ENCODE peak calls at places on chromosomes 16 and 17, in nine cellular contexts. I is Peyer's patch, K is tibial artery, E is mucosa of descending colon, X is aorta, V is left lung, S is heart right ventricle, Z is upper lobe of right lung, N is Panc1. F is an unnamed sample. For H3K4me1, the result is how much of the 10 kb centered on the place peaks cover.

GRCh38 chr16:1906846-1907165 is 11.4 kb downstream of the HS3ST6 start:
- DNase-seq in I (no peak), K (no peak), E (no peak), X (no peak), V (no peak), S (no peak), Z (no peak), N (no peak), F (no peak)

GRCh38 chr16:31071861-31072260 is 2.2 kb downstream of the ZNF668 start:
- DNase-seq in I (no peak), K (no peak), E (no peak), X (no peak), V (no peak), S (no peak), Z (no peak), N (no peak), F (no peak)

GRCh38 chr17:3894927-3895343 is 2.1 kb upstream of the CAMKK1 start:
- DNase-seq in I (no peak), K (no peak), E (no peak), X (no peak), V (peak), S (peak), Z (no peak), N (no peak), F (no peak)

GRCh38 chr16:2535644-2536021 is 2.2 kb upstream of the PDPK1 start:
- DNase-seq in I (no peak), K (peak), E (peak), X (peak), V (no peak), S (no peak), Z (peak), N (no peak), F (no peak)

GRCh38 chr17:81948635-81949378 is 1.8 kb upstream of the MYADML2 start:
- DNase-seq in I (no peak), K (no peak), E (no peak), X (no peak), V (no peak), S (no peak), Z (no peak), N (no peak), F (no peak)

GRCh38 chr17:42702446-42702845 is 20.1 kb downstream of the CNTNAP1 start:
- DNase-seq in I (no peak), K (no peak), E (no peak), X (no peak), V (no peak), S (no peak), Z (peak), N (no peak), F (no peak)

GRCh38 chr17:73759324-73760185 is 115.3 kb upstream of the SDK2 start:
- DNase-seq in I (no peak), K (no peak), E (no peak), X (no peak), V (no peak), S (no peak), Z (no peak), N (no peak), F (no peak)

GRCh38 chr17:75073618-75074047 is 14.1 kb upstream of the SLC16A5 start:
- DNase-seq in I (no peak), K (no peak), E (no peak), X (no peak), V (no peak), S (no peak), Z (no peak), N (no peak), F (no peak)

GRCh38 chr17:29140051-29140582 is 40.1 kb downstream of the MYO18A start:
- DNase-seq in I (peak), K (peak), E (peak), X (peak), V (peak), S (peak), Z (peak), N (no peak), F (no peak)
- H3K4me3 ChIP-seq in I (peak), K (peak), E (no peak), X (peak), V (peak), S (peak), Z (peak), N (no peak), F (no peak)

DNA sequence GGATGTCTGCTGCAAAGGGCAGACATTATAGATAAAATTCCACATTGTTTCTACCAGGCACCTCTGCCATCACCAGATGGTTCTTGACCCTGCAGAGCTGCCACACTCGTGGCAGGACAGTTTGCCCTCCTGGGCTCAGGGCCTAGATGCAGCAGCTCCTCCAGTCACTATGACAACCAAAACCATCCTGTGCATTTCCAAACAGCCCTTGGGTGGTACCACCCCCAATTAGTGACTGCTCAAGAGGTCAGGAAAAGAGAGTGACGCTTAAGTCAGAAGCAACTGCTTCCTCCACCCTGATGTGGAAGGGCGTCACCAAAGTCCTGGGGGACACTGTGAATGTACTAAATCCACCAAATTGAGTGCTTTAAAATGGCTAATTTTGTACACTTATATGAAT is 109.2 kb downstream of the C16orf95 start:
- DNase-seq in I (no peak), K (no peak), E (no peak), X (no peak), V (no peak), S (no peak), Z (no peak), N (no peak), F (no peak)
- H3K4me1 ChIP-seq in I (under half), K (under half), E (under half), X (under half), V (under half), S (under half), Z (under half), N (under half), F (under half)

GRCh38 chr17:64984776-64985521 is 65.7 kb upstream of the LRRC37A3 start:
- DNase-seq in I (peak), K (no peak), E (no peak), X (no peak), V (no peak), S (no peak), Z (no peak), N (no peak), F (no peak)
- H3K4me3 ChIP-seq in I (no peak), K (no peak), E (no peak), X (no peak), V (no peak), S (no peak), Z (no peak), N (no peak), F (no peak)

GRCh38 chr16:57692636-57693035 is 2.0 kb upstream of the DRC7 start:
- DNase-seq in I (no peak), K (no peak), E (no peak), X (no peak), V (no peak), S (no peak), Z (no peak), N (no peak), F (no peak)
- H3K4me1 ChIP-seq in I (under half), K (under half), E (under half), X (under half), V (under half), S (under half), Z (under half), N (under half), F (under half)

F was measured in iPS DF 6.9.